ENCODE peak calls at places on chromosome 19, in eight cellular contexts. One of them, this sample, is unnamed.

GRCh38 chr19:46623915-46624502 is 880 bp downstream of the PTGIR start:
- DNase-seq in GM23338: no peak
- DNase-seq in GM23248: no peak
- DNase-seq in HCT116: no peak
- DNase-seq in OCI-LY7: no peak
- DNase-seq in neural progenitor cell: no peak
- DNase-seq in SK-N-SH: no peak
- DNase-seq in hepatocyte: no peak
- DNase-seq in this sample: no peak

GRCh38 chr19:43798546-43799409 is 3.5 kb downstream of the LYPD5 start:
- DNase-seq in GM23338: peak
- DNase-seq in GM23248: peak
- DNase-seq in HCT116: peak
- DNase-seq in OCI-LY7: no peak
- DNase-seq in neural progenitor cell: peak
- DNase-seq in SK-N-SH: peak
- DNase-seq in hepatocyte: peak
- DNase-seq in this sample: peak

GRCh38 chr19:19900574-19901444 is at the start of gene ZNF93:
- DNase-seq in GM23338: peak
- DNase-seq in GM23248: peak
- DNase-seq in HCT116: no peak
- DNase-seq in OCI-LY7: peak
- DNase-seq in neural progenitor cell: peak
- DNase-seq in SK-N-SH: peak
- DNase-seq in hepatocyte: peak
- DNase-seq in this sample: peak

GRCh38 chr19:56765107-56765506 is 75.4 kb downstream of the PEG3 start:
- DNase-seq in GM23338: no peak
- DNase-seq in GM23248: peak
- DNase-seq in HCT116: no peak
- DNase-seq in OCI-LY7: no peak
- DNase-seq in neural progenitor cell: no peak
- DNase-seq in SK-N-SH: peak
- DNase-seq in hepatocyte: no peak
- DNase-seq in this sample: no peak

GRCh38 chr19:8545743-8546142 is 31.5 kb downstream of the MYO1F start:
- DNase-seq in GM23338: no peak
- DNase-seq in GM23248: no peak
- DNase-seq in HCT116: no peak
- DNase-seq in OCI-LY7: no peak
- DNase-seq in neural progenitor cell: no peak
- DNase-seq in SK-N-SH: no peak
- DNase-seq in hepatocyte: no peak
- DNase-seq in this sample: no peak

GRCh38 chr19:45854167-45854778 is 8.7 kb downstream of the SYMPK start:
- DNase-seq in GM23338: no peak
- DNase-seq in GM23248: no peak
- DNase-seq in HCT116: no peak
- DNase-seq in OCI-LY7: no peak
- DNase-seq in neural progenitor cell: no peak
- DNase-seq in SK-N-SH: no peak
- DNase-seq in hepatocyte: no peak
- DNase-seq in this sample: no peak

GRCh38 chr19:38095411-38096308 is 128.4 kb downstream of the DPF1 start:
- DNase-seq in GM23338: peak
- DNase-seq in GM23248: peak
- DNase-seq in HCT116: peak
- DNase-seq in OCI-LY7: peak
- DNase-seq in neural progenitor cell: peak
- DNase-seq in SK-N-SH: peak
- DNase-seq in hepatocyte: peak
- DNase-seq in this sample: peak

GRCh38 chr19:1914826-1915341 is 9.7 kb downstream of the ADAT3 start:
- DNase-seq in GM23338: no peak
- DNase-seq in GM23248: no peak
- DNase-seq in HCT116: no peak
- DNase-seq in OCI-LY7: no peak
- DNase-seq in neural progenitor cell: no peak
- DNase-seq in SK-N-SH: no peak
- DNase-seq in hepatocyte: no peak
- DNase-seq in this sample: no peak

GRCh38 chr19:38892841-38893240 is 6.6 kb downstream of the SIRT2 start:
- DNase-seq in GM23338: peak
- DNase-seq in GM23248: no peak
- DNase-seq in HCT116: no peak
- DNase-seq in OCI-LY7: no peak
- DNase-seq in neural progenitor cell: no peak
- DNase-seq in SK-N-SH: no peak
- DNase-seq in hepatocyte: no peak
- DNase-seq in this sample: no peak

GRCh38 chr19:43759515-43759914 is 4.8 kb upstream of the SMG9 start:
- DNase-seq in GM23338: peak
- DNase-seq in GM23248: peak
- DNase-seq in HCT116: peak
- DNase-seq in OCI-LY7: peak
- DNase-seq in neural progenitor cell: no peak
- DNase-seq in SK-N-SH: no peak
- DNase-seq in hepatocyte: no peak
- DNase-seq in this sample: peak

GRCh38 chr19:18972301-18972831 is 31.3 kb upstream of the HOMER3 start:
- DNase-seq in GM23338: no peak
- DNase-seq in GM23248: peak
- DNase-seq in HCT116: no peak
- DNase-seq in OCI-LY7: no peak
- DNase-seq in neural progenitor cell: no peak
- DNase-seq in SK-N-SH: no peak
- DNase-seq in hepatocyte: no peak
- DNase-seq in this sample: no peak

GRCh38 chr19:2055871-2056809 is 5.1 kb upstream of the MKNK2 start:
- DNase-seq in GM23338: peak
- DNase-seq in GM23248: peak
- DNase-seq in HCT116: peak
- DNase-seq in OCI-LY7: peak
- DNase-seq in neural progenitor cell: no peak
- DNase-seq in SK-N-SH: peak
- DNase-seq in hepatocyte: peak
- DNase-seq in this sample: peak

GRCh38 chr19:46746281-46746965 is at the start of gene STRN4:
- DNase-seq in GM23338: peak
- DNase-seq in GM23248: peak
- DNase-seq in HCT116: no peak
- DNase-seq in OCI-LY7: peak
- DNase-seq in neural progenitor cell: peak
- DNase-seq in SK-N-SH: peak
- DNase-seq in hepatocyte: peak
- DNase-seq in this sample: peak

GRCh38 chr19:5903054-5903501 is 512 bp downstream of the NDUFA11 start:
- DNase-seq in GM23338: peak
- DNase-seq in GM23248: peak
- DNase-seq in HCT116: no peak
- DNase-seq in OCI-LY7: peak
- DNase-seq in neural progenitor cell: no peak
- DNase-seq in SK-N-SH: no peak
- DNase-seq in hepatocyte: peak
- DNase-seq in this sample: no peak

GRCh38 chr19:48571378-48572162 is 19.6 kb downstream of the SULT2B1 start:
- DNase-seq in GM23338: no peak
- DNase-seq in GM23248: no peak
- DNase-seq in HCT116: no peak
- DNase-seq in OCI-LY7: no peak
- DNase-seq in neural progenitor cell: no peak
- DNase-seq in SK-N-SH: no peak
- DNase-seq in hepatocyte: no peak
- DNase-seq in this sample: no peak

GRCh38 chr19:48569814-48570213 is 17.8 kb downstream of the SULT2B1 start:
- DNase-seq in GM23338: no peak
- DNase-seq in GM23248: peak
- DNase-seq in HCT116: no peak
- DNase-seq in OCI-LY7: no peak
- DNase-seq in neural progenitor cell: peak
- DNase-seq in SK-N-SH: no peak
- DNase-seq in hepatocyte: no peak
- DNase-seq in this sample: no peak

GRCh38 chr19:48565090-48565489 is 13.1 kb downstream of the SULT2B1 start:
- DNase-seq in GM23338: no peak
- DNase-seq in GM23248: peak
- DNase-seq in HCT116: no peak
- DNase-seq in OCI-LY7: no peak
- DNase-seq in neural progenitor cell: no peak
- DNase-seq in SK-N-SH: no peak
- DNase-seq in hepatocyte: peak
- DNase-seq in this sample: peak

GRCh38 chr19:48573163-48573505 is 21.2 kb downstream of the SULT2B1 start:
- DNase-seq in GM23338: no peak
- DNase-seq in GM23248: no peak
- DNase-seq in HCT116: no peak
- DNase-seq in OCI-LY7: no peak
- DNase-seq in neural progenitor cell: peak
- DNase-seq in SK-N-SH: no peak
- DNase-seq in hepatocyte: no peak
- DNase-seq in this sample: no peak

DNA sequence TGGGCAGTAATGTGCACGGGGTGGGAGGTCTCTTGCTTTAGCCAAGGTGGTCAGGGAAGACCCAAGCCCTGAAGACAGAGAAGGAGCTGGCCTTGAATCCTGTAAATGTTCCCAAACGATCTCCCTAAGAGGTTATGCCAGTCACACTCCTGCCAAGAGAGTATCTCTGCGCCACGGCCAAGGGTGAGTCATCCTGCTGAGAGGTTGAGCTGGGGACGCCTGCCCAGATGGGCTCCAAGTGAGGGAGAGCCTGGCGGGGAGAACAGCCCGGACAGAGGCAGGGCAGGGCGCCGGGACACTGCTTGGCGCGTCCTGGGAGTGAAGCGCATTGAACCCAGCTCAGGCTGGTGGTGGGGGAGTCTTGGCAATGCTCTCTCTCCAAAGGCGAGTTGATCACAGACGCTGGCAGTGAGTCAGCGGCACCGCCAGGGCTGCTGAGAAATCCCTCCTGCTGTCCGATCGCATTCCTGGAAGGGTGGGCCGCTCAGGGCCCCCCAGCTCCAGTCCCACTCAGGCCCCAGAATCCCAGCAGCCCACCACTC is 16.4 kb downstream of the SULT2B1 start:
- DNase-seq in GM23338: peak
- DNase-seq in GM23248: peak
- DNase-seq in HCT116: peak
- DNase-seq in OCI-LY7: no peak
- DNase-seq in neural progenitor cell: peak
- DNase-seq in SK-N-SH: peak
- DNase-seq in hepatocyte: peak
- DNase-seq in this sample: peak
- TF ChIP-seq EZH2phosphoT487 in GM23338: no peak
- TF ChIP-seq EZH2phosphoT487 in GM23248: no peak
- TF ChIP-seq EZH2phosphoT487 in HCT116: no peak
- TF ChIP-seq EZH2phosphoT487 in OCI-LY7: no peak
- TF ChIP-seq EZH2phosphoT487 in neural progenitor cell: no peak
- TF ChIP-seq EZH2phosphoT487 in SK-N-SH: no peak
- TF ChIP-seq EZH2phosphoT487 in hepatocyte: no peak
- TF ChIP-seq EZH2phosphoT487 in this sample: no peak

DNA sequence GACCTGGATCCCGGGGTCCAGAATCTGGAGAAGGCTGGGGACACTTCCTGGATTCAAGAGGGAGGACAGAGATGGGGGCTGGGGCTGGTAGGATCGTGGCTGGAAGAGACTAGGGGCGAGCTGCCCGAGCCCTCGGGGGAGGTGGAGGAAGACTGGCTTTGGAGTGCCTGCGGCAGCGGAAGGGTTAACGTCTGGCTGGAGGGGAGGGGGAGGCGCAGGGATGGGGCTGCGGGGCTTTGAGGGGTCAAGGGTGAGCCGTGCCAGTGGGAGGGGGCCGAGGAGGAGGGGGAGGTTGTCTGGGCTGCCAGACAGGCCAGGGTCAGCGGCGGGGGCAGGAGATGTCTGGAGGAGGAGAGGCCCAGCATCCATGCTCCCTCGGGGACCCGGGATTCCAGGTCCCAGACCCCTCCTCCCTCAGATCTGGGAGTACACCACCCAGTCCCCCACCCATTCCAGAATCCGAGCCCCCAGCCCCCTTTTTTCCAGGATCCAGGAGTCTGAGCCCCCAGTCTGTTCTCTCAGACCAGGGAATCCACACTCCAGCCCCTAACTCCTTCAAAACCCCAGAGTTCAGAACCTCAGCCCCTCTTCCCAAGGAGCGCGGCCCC is 3.3 kb upstream of the SPACA6 start:
- DNase-seq in GM23338: peak
- DNase-seq in GM23248: peak
- DNase-seq in HCT116: no peak
- DNase-seq in OCI-LY7: no peak
- DNase-seq in neural progenitor cell: peak
- DNase-seq in SK-N-SH: peak
- DNase-seq in hepatocyte: peak
- DNase-seq in this sample: no peak
- TF ChIP-seq EZH2phosphoT487 in GM23338: no peak
- TF ChIP-seq EZH2phosphoT487 in GM23248: no peak
- TF ChIP-seq EZH2phosphoT487 in HCT116: no peak
- TF ChIP-seq EZH2phosphoT487 in OCI-LY7: no peak
- TF ChIP-seq EZH2phosphoT487 in neural progenitor cell: no peak
- TF ChIP-seq EZH2phosphoT487 in SK-N-SH: no peak
- TF ChIP-seq EZH2phosphoT487 in hepatocyte: no peak
- TF ChIP-seq EZH2phosphoT487 in this sample: no peak

GRCh38 chr19:290539-291521 is at the start of gene PLPP2:
- DNase-seq in GM23338: peak
- DNase-seq in GM23248: peak
- DNase-seq in HCT116: no peak
- DNase-seq in OCI-LY7: no peak
- DNase-seq in neural progenitor cell: peak
- DNase-seq in SK-N-SH: peak
- DNase-seq in hepatocyte: peak
- DNase-seq in this sample: no peak
- TF ChIP-seq EZH2phosphoT487 in GM23338: no peak
- TF ChIP-seq EZH2phosphoT487 in GM23248: no peak
- TF ChIP-seq EZH2phosphoT487 in HCT116: no peak
- TF ChIP-seq EZH2phosphoT487 in OCI-LY7: no peak
- TF ChIP-seq EZH2phosphoT487 in neural progenitor cell: peak
- TF ChIP-seq EZH2phosphoT487 in SK-N-SH: no peak
- TF ChIP-seq EZH2phosphoT487 in hepatocyte: no peak
- TF ChIP-seq EZH2phosphoT487 in this sample: no peak

GRCh38 chr19:49340865-49341718 is 5.9 kb downstream of the CD37 start:
- DNase-seq in GM23338: no peak
- DNase-seq in GM23248: no peak
- DNase-seq in HCT116: no peak
- DNase-seq in OCI-LY7: no peak
- DNase-seq in neural progenitor cell: no peak
- DNase-seq in SK-N-SH: no peak
- DNase-seq in hepatocyte: no peak
- DNase-seq in this sample: no peak

GRCh38 chr19:49338023-49338677 is 2.9 kb downstream of the CD37 start:
- DNase-seq in GM23338: peak
- DNase-seq in GM23248: no peak
- DNase-seq in HCT116: no peak
- DNase-seq in OCI-LY7: peak
- DNase-seq in neural progenitor cell: peak
- DNase-seq in SK-N-SH: no peak
- DNase-seq in hepatocyte: no peak
- DNase-seq in this sample: no peak

GRCh38 chr19:49338691-49339363 is 3.6 kb downstream of the CD37 start:
- DNase-seq in GM23338: peak
- DNase-seq in GM23248: peak
- DNase-seq in HCT116: no peak
- DNase-seq in OCI-LY7: peak
- DNase-seq in neural progenitor cell: peak
- DNase-seq in SK-N-SH: peak
- DNase-seq in hepatocyte: peak
- DNase-seq in this sample: peak

GRCh38 chr19:49340069-49340864 is 5.1 kb downstream of the CD37 start:
- DNase-seq in GM23338: peak
- DNase-seq in GM23248: peak
- DNase-seq in HCT116: no peak
- DNase-seq in OCI-LY7: peak
- DNase-seq in neural progenitor cell: peak
- DNase-seq in SK-N-SH: no peak
- DNase-seq in hepatocyte: peak
- DNase-seq in this sample: no peak

GRCh38 chr19:49339364-49340068 is 4.3 kb downstream of the CD37 start:
- DNase-seq in GM23338: peak
- DNase-seq in GM23248: peak
- DNase-seq in HCT116: no peak
- DNase-seq in OCI-LY7: no peak
- DNase-seq in neural progenitor cell: peak
- DNase-seq in SK-N-SH: peak
- DNase-seq in hepatocyte: peak
- DNase-seq in this sample: peak
- TF ChIP-seq EZH2phosphoT487 in GM23338: no peak
- TF ChIP-seq EZH2phosphoT487 in GM23248: no peak
- TF ChIP-seq EZH2phosphoT487 in HCT116: no peak
- TF ChIP-seq EZH2phosphoT487 in OCI-LY7: no peak
- TF ChIP-seq EZH2phosphoT487 in neural progenitor cell: no peak
- TF ChIP-seq EZH2phosphoT487 in SK-N-SH: no peak
- TF ChIP-seq EZH2phosphoT487 in hepatocyte: no peak
- TF ChIP-seq EZH2phosphoT487 in this sample: no peak